ENCODE peak calls at places on chromosomes 1 and 21, in nine cellular contexts. N, J, B, L, H, P, R, M and O are unnamed samples.
A peak's percentile ranks its signal among the peaks of the same experiment; 100 is the strongest.

GRCh38 chr1:46131093-46131492 is 1.3 kb downstream of the PIK3R3 start:
- DNase-seq in L (no peak), M (no peak), P (no peak), R (no peak), B (no peak), J (no peak), H (no peak), N (no peak), O (no peak)

GRCh38 chr1:234083460-234083859 is 179.0 kb downstream of the SLC35F3 start:
- DNase-seq in R (no peak), N (no peak), B (no peak), M (no peak), P (no peak), J (no peak), H (no peak), L (no peak), O (no peak)

GRCh38 chr1:12184008-12184681 is 17.4 kb downstream of the TNFRSF1B start:
- DNase-seq in R (peak; percentile 90), L (peak; percentile 86), M (no peak), N (no peak), H (no peak), P (no peak), J (peak; percentile 81), B (peak; percentile 29), O (no peak)

GRCh38 chr1:244897476-244898254 is 33.3 kb upstream of the HNRNPU start:
- DNase-seq in H (no peak), N (no peak), M (no peak), B (no peak), J (no peak), R (no peak), L (no peak), P (no peak), O (no peak)

GRCh38 chr1:93908394-93909145 is 660 bp downstream of the GCLM start:
- DNase-seq in B (peak; percentile 43), M (no peak), R (peak; percentile 41), N (peak; percentile 12), P (peak; percentile 76), J (peak; percentile 18), L (peak; percentile 37), H (no peak), O (no peak)

GRCh38 chr1:55064861-55065263 is 25.5 kb downstream of the PCSK9 start:
- DNase-seq in R (peak; percentile 77), L (peak; percentile 71), H (no peak), M (peak; percentile 88), J (peak; percentile 52), N (no peak), P (no peak), B (no peak), O (no peak)

GRCh38 chr1:43558346-43558841 is 27.7 kb downstream of the PTPRF start:
- DNase-seq in L (no peak), J (peak; percentile 76), R (no peak), B (no peak), N (no peak), M (no peak), H (no peak), P (peak; percentile 85), O (no peak)

GRCh38 chr1:101190441-101190840 is 46.4 kb upstream of the S1PR1 start:
- DNase-seq in H (no peak), L (no peak), J (peak; percentile 35), R (no peak), M (no peak), B (no peak), P (no peak), N (no peak), O (no peak)

GRCh38 chr1:104765115-104765514 is 1015.4 kb downstream of the AMY1C start:
- DNase-seq in M (no peak), N (no peak), J (no peak), R (no peak), H (no peak), L (no peak), P (no peak), B (no peak), O (no peak)

GRCh38 chr1:156002182-156002911 is 18.4 kb downstream of the SSR2 start:
- DNase-seq in J (no peak), R (no peak), B (no peak), H (no peak), M (no peak), N (no peak), P (no peak), L (no peak), O (no peak)

GRCh38 chr1:233005703-233006102 is 55.3 kb downstream of the NTPCR start:
- DNase-seq in J (peak; percentile 46), H (no peak), R (no peak), B (no peak), N (no peak), P (peak; percentile 26), L (no peak), M (no peak), O (no peak)

GRCh38 chr1:225321784-225322183 is 106.1 kb downstream of the LBR start:
- DNase-seq in N (no peak), P (no peak), L (no peak), M (no peak), R (no peak), B (no peak), J (no peak), H (no peak), O (no peak)

GRCh38 chr1:66371233-66372005 is 162.5 kb upstream of the SGIP1 start:
- DNase-seq in B (no peak), N (no peak), L (no peak), J (peak; percentile 73), R (peak; percentile 44), M (no peak), H (no peak), P (no peak), O (no peak)

GRCh38 chr1:243396424-243396823 is 140.6 kb downstream of the SDCCAG8 start:
- DNase-seq in M (no peak), P (no peak), L (no peak), B (no peak), H (no peak), N (no peak), J (no peak), R (no peak), O (no peak)

GRCh38 chr21:45818904-45819285 is 162.7 kb upstream of the COL6A1 start:
- DNase-seq in M (no peak), R (no peak), H (no peak), L (no peak), B (peak; percentile 73), J (peak; percentile 74), P (no peak), N (no peak), O (peak; percentile 40)

GRCh38 chr1:24155011-24155782 is 12.3 kb upstream of the IL22RA1 start:
- DNase-seq in R (no peak), N (no peak), B (peak; percentile 30), M (no peak), L (no peak), P (peak; percentile 85), H (no peak), J (no peak), O (peak; percentile 45)

GRCh38 chr1:24899581-24900485 is 30.2 kb downstream of the RUNX3 start:
- DNase-seq in L (no peak), J (no peak), M (no peak), B (no peak), N (no peak), H (no peak), P (no peak), R (no peak), O (no peak)

GRCh38 chr1:101144868-101145808 is 91.7 kb upstream of the S1PR1 start:
- DNase-seq in H (no peak), P (no peak), B (no peak), N (no peak), R (no peak), L (no peak), J (no peak), M (no peak), O (no peak)

GRCh38 chr1:187415065-187415464 is 586.3 kb downstream of the PLA2G4A start:
- DNase-seq in B (no peak), J (no peak), N (no peak), P (no peak), M (no peak), H (no peak), R (no peak), L (no peak), O (no peak)

GRCh38 chr1:90730247-90731022 is 13.3 kb upstream of the BARHL2 start:
- DNase-seq in H (no peak), N (no peak), P (peak; percentile 65), J (no peak), M (no peak), L (no peak), B (no peak), R (no peak), O (no peak)